ENCODE peak calls at places on chromosomes 16 and 17, in ten cellular contexts. K is lower leg skin, N is epithelial cell of esophagus, E is transverse colon, U is OCI-LY7, C is cardiac muscle cell, T is tibial nerve, J is thoracic aorta, L is stomach, S is A549. R is an unnamed sample.

GRCh38 chr17:40303706-40304450 is 5.1 kb upstream of the RARA start:
- DNase-seq in N (peak), K (no peak), J (no peak), S (no peak), T (no peak), U (no peak), L (no peak), C (no peak), E (peak), R (no peak)

GRCh38 chr16:82302007-82302733 is 132.1 kb upstream of the MPHOSPH6 start:
- DNase-seq in E (no peak), L (no peak), K (no peak), U (no peak), C (no peak), J (no peak), N (no peak), T (no peak), S (no peak), R (peak)

GRCh38 chr16:49617710-49618330 is 238.1 kb downstream of the ZNF423 start:
- DNase-seq in T (no peak), J (no peak), K (no peak), S (no peak), E (no peak), L (no peak), U (no peak), C (no peak), N (no peak), R (no peak)

GRCh38 chr17:74769266-74769855 is 6.8 kb downstream of the NAT9 start:
- DNase-seq in J (no peak), U (no peak), K (no peak), N (no peak), E (no peak), L (no peak), C (no peak), S (no peak), T (no peak), R (no peak)

GRCh38 chr17:32127156-32127897 is 15.0 kb upstream of the RHOT1 start:
- DNase-seq in K (peak), N (peak), U (peak), C (peak), J (peak), E (peak), T (peak), S (peak), L (peak), R (peak)

GRCh38 chr17:6670999-6671398 is 19.4 kb downstream of the C17orf100 start:
- DNase-seq in E (no peak), K (no peak), N (no peak), J (no peak), U (no peak), L (no peak), T (no peak), S (no peak), C (no peak), R (no peak)

GRCh38 chr17:82502207-82502606 is 17.3 kb upstream of the FOXK2 start:
- DNase-seq in E (no peak), T (no peak), U (no peak), N (peak), S (no peak), K (peak), C (no peak), J (no peak), L (no peak), R (no peak)

GRCh38 chr17:27551701-27552466 is 79.1 kb upstream of the LGALS9 start:
- DNase-seq in T (no peak), K (no peak), J (no peak), L (no peak), N (peak), E (peak), C (no peak), S (peak), U (no peak), R (no peak)

GRCh38 chr16:23896832-23897821 is 61.3 kb downstream of the PRKCB start:
- DNase-seq in K (no peak), S (no peak), E (no peak), U (no peak), N (no peak), J (no peak), L (no peak), T (no peak), C (no peak), R (no peak)

GRCh38 chr16:61148930-61149329 is 887.3 kb downstream of the CDH8 start:
- DNase-seq in K (no peak), N (peak), E (no peak), T (no peak), L (no peak), U (peak), J (no peak), C (peak), S (no peak), R (no peak)

GRCh38 chr16:78642621-78643285 is 543.3 kb downstream of the WWOX start:
- DNase-seq in S (no peak), N (no peak), J (no peak), C (no peak), T (no peak), U (no peak), L (no peak), K (no peak), E (no peak), R (no peak)

GRCh38 chr16:3881499-3881995 is 1.0 kb upstream of the CREBBP start:
- DNase-seq in J (no peak), E (no peak), N (peak), T (no peak), K (peak), L (no peak), C (no peak), U (no peak), S (no peak), R (no peak)

GRCh38 chr17:72463287-72464102 is 342.7 kb downstream of the SOX9 start:
- DNase-seq in J (no peak), N (no peak), L (peak), S (no peak), E (no peak), C (no peak), U (no peak), K (no peak), T (no peak), R (no peak)

GRCh38 chr17:75847595-75848522 is 3.7 kb upstream of the UNC13D start:
- DNase-seq in K (no peak), N (no peak), T (no peak), E (no peak), J (no peak), L (no peak), C (no peak), S (no peak), U (no peak), R (no peak)

GRCh38 chr17:17784599-17785264 is 52.1 kb downstream of the SREBF1 start:
- DNase-seq in U (peak), N (no peak), J (no peak), E (no peak), S (peak), L (peak), K (no peak), T (no peak), C (no peak), R (no peak)

GRCh38 chr17:35001549-35001948 is 21.2 kb downstream of the LIG3 start:
- DNase-seq in K (no peak), J (no peak), T (no peak), L (no peak), E (no peak), C (no peak), U (no peak), S (no peak), N (no peak), R (no peak)

DNA sequence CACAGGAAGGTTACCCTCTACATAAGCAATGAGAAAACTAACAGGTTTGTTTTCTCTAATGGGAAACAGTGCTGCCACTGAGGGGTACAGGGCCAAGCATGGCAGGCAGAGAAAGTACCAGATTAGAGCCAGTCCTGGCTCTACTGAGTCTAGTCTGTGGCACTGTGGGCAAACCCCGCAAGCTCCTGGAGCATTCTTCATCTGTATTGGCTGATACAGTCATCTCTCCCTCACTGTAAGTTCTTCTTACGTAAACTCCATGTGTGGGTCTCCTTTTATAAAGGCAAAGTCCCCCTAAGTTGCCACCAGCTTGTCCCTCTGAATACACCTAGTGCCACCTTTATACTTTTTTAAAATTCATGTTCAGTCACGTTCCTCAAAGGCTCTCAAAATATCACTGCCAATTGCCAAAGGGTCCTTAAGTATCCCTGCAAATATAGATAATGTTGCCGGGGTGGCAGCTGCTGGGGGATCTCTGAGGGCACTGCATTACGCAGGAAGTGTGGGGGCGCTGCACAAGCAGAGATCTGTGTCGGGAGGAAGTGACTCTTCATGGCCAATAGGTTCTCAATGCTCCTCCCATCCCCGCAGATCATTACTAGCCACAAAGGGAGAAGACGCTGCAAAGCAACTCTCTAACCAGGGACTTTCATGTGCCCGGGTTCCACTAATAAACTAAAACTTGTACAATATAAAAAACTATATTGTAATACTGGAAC is 18.8 kb downstream of the XPO6 start:
- DNase-seq in U (peak), K (no peak), T (no peak), E (peak), C (no peak), J (no peak), S (no peak), N (no peak), L (peak), R (no peak)
- TF ChIP-seq CTCF in U (peak), K (no peak), T (no peak), E (no peak), C (no peak), J (no peak), S (no peak), N (no peak), L (no peak), R (no peak)

GRCh38 chr16:70715113-70715711 is 29.4 kb upstream of the MTSS2 start:
- DNase-seq in E (peak), K (no peak), J (peak), L (peak), C (no peak), T (no peak), N (peak), U (no peak), S (peak), R (peak)
- TF ChIP-seq CTCF in E (no peak), K (no peak), J (peak), L (no peak), C (no peak), T (no peak), N (peak), U (no peak), S (no peak), R (peak)

DNA sequence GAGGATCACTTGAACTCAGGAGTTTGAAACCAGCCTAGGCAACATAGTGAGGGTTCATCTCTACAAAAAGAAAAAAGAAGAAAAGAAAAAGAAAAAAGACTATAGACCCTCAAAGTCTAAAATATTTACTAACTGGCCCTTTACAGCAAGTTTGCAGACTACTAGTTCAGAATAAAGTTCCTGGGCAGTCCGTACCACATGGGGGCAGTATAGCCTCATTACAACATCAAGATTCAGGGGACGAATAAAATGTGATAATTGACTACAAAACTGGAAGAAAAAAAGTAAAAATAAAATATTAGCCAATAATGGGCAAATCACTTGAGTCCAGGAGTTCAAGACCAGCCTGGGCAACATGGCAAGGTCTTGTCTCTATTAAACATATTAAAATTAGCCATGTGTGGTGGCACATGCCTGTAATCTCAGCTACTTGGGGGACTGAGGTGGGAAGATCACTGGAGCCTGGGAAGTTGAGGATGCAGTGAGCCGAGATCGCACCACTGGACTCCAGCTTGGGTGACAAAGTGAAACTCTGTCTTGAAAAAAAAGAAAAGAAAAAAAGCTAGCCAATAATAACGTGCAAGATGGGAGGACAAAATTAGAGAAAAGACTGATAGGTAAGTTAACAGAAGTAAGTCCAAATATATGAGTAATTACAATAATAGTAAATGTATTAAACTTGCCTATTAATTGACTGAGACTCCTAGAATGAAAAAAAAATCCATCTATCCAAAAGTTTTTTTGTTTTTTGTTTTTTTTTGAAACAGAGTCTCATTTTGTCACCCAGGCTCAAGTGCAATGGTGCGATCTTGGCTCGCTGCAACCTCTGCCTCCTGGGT is 129.4 kb upstream of the SEC14L1 start:
- DNase-seq in S (no peak), L (peak), T (peak), K (no peak), J (no peak), U (peak), C (peak), E (peak), N (peak), R (no peak)
- TF ChIP-seq CTCF in S (peak), L (peak), T (peak), K (no peak), J (no peak), U (peak), C (peak), E (peak), N (peak), R (peak)

DNA sequence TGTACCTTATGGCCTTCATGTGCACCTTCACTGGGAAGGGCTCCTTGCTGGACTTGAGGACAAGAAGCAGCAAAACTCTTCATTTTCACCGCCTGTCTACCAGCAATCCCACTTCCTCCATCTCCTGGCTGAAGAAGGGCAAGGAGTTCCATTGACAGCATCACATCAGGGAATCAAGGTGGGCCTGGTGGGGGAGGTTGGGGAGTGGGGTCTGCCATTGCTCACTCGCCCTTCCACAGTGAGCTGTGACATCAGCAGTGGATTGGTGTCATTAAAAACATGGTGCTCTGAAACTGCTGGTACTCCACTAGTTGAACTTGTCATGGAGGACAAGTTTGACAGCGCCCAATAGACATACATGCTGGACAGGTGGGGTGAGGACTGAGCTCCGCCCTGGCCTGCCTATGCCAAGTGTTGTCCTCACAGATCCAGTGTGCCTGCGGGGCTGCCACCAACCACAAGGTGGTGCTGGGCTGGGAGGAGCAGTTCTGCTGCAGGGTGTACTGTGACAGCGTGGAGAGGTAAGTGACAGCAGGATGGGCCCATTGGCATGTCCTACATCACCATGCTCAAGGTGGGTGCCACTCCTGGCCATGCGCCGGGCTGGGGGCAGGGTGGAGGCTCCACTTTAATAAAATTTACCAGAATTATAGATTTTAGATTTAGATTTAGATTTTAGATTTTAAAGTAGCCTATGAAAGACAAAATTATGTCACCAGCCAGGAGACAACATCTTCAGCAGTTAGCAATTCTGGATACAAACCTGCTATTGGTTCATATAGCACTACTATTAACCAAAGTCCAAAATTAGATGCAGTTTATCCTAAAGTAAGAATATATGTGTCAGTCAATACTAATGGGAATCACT is 1729.1 kb downstream of the TP53TG3F start:
- DNase-seq in K (no peak), J (no peak), N (peak), S (no peak), E (no peak), U (peak), L (no peak), C (no peak), T (no peak), R (no peak)
- TF ChIP-seq CTCF in K (no peak), J (no peak), N (no peak), S (no peak), E (no peak), U (peak), L (no peak), C (no peak), T (no peak), R (peak)

GRCh38 chr17:77266891-77267341 is 126.1 kb downstream of the SEC14L1 start:
- DNase-seq in U (peak), K (no peak), L (no peak), S (no peak), C (no peak), N (peak), E (no peak), T (no peak), J (no peak), R (no peak)
- TF ChIP-seq CTCF in U (peak), K (no peak), L (no peak), S (peak), C (peak), N (peak), E (no peak), T (no peak), J (no peak), R (no peak)

GRCh38 chr17:57720636-57721035 is 24.5 kb downstream of the CCDC182 start:
- DNase-seq in J (no peak), C (no peak), S (no peak), T (no peak), U (no peak), K (no peak), N (peak), E (no peak), L (no peak), R (no peak)

GRCh38 chr17:57718878-57719277 is 26.2 kb downstream of the CCDC182 start:
- DNase-seq in T (no peak), U (no peak), K (no peak), L (no peak), C (no peak), S (no peak), J (no peak), E (no peak), N (no peak), R (no peak)

GRCh38 chr17:57713140-57713539 is 32.0 kb downstream of the CCDC182 start:
- DNase-seq in L (no peak), J (no peak), N (no peak), E (no peak), T (no peak), C (no peak), U (no peak), K (no peak), S (no peak), R (no peak)

GRCh38 chr17:57714660-57715059 is 30.4 kb downstream of the CCDC182 start:
- DNase-seq in T (no peak), S (no peak), E (no peak), U (no peak), C (no peak), L (no peak), J (no peak), N (no peak), K (no peak), R (no peak)

GRCh38 chr17:57715981-57716380 is 29.1 kb downstream of the CCDC182 start:
- DNase-seq in C (no peak), K (no peak), T (no peak), J (no peak), L (no peak), S (no peak), U (no peak), E (no peak), N (no peak), R (no peak)
- TF ChIP-seq CTCF in C (no peak), K (no peak), T (no peak), J (no peak), L (no peak), S (no peak), U (no peak), E (no peak), N (no peak), R (no peak)

DNA sequence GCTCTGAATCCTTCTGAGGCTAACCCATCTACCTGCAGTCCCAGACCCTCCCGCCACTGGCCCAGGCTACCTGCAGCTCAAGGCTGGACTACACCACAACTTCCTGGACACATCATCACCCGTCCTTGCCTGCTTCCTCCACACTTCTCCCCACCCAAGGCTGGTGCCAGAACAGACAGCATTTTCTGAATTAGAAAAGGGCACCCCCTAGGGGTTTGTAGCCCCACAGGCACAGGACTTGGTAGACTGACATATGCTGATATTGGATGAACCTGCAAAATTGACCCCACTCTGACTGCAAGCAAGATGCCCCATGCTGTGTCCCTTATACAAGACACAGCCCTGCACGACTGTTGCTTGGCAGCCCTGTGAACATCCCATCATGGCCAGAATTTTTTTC is 271.5 kb upstream of the C16orf82 start:
- DNase-seq in C (peak), K (no peak), L (no peak), T (no peak), U (peak), S (no peak), N (no peak), E (no peak), J (no peak), R (no peak)
- TF ChIP-seq CTCF in C (no peak), K (no peak), L (no peak), T (no peak), U (peak), S (no peak), N (no peak), E (no peak), J (no peak), R (peak)

DNA sequence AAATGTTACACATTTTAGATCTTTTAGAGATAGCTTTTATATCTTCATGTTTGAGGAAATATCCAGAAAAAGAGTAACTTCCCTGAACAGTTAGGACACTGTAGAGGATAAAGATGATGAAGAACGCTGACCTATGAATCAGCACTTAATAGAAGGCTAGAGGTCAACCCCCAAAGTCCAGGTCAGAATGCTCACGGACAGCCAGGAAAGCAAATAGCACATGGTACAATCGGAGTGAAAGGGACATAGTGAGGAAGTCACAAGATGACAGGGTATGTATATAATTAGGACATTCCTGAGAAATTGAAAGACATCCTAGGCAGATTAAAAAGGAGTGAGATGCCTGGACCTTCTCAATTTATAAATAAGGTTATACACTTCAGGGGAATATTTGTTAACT is 55.1 kb upstream of the CNTNAP4 start:
- DNase-seq in S (no peak), K (no peak), J (no peak), L (no peak), U (no peak), T (no peak), E (no peak), N (no peak), C (no peak), R (no peak)
- TF ChIP-seq CTCF in S (no peak), K (no peak), J (no peak), L (no peak), U (no peak), T (no peak), E (no peak), N (no peak), C (no peak), R (no peak)

R was measured in heart right ventricle.